ENCODE peak calls at places on chromosomes 5 and 9, in five cellular contexts. One of them, this sample, is unnamed.

GRCh38 chr5:1497271-1497777 is 26.4 kb downstream of the LPCAT1 start:
- DNase-seq in activated CD4-positive, alpha-beta T cell treated with anti-CD3 and anti-CD28 coated beads, Interleukin-2, amount 50 U/mL, for 48 hours: no peak
- DNase-seq in activated CD4-positive, CD25-positive, alpha-beta regulatory T cell: no peak
- DNase-seq in AML-193: no peak
- DNase-seq in activated effector memory CD4-positive, alpha-beta T cell treated with anti-CD3 and anti-CD28 coated beads, Interleukin-2, amount 50 U/mL, for 16 hours: no peak
- DNase-seq in this sample: no peak

GRCh38 chr5:74041913-74042312 is 415.9 kb downstream of the ARHGEF28 start:
- DNase-seq in activated CD4-positive, CD25-positive, alpha-beta regulatory T cell: no peak
- DNase-seq in activated CD4-positive, alpha-beta T cell treated with anti-CD3 and anti-CD28 coated beads, Interleukin-2, amount 50 U/mL, for 48 hours: no peak
- DNase-seq in activated effector memory CD4-positive, alpha-beta T cell treated with anti-CD3 and anti-CD28 coated beads, Interleukin-2, amount 50 U/mL, for 16 hours: no peak
- DNase-seq in AML-193: no peak
- DNase-seq in this sample: no peak

GRCh38 chr5:105033642-105034217 is 1471.1 kb upstream of the NUDT12 start:
- DNase-seq in activated CD4-positive, CD25-positive, alpha-beta regulatory T cell: no peak
- DNase-seq in activated CD4-positive, alpha-beta T cell treated with anti-CD3 and anti-CD28 coated beads, Interleukin-2, amount 50 U/mL, for 48 hours: no peak
- DNase-seq in activated effector memory CD4-positive, alpha-beta T cell treated with anti-CD3 and anti-CD28 coated beads, Interleukin-2, amount 50 U/mL, for 16 hours: no peak
- DNase-seq in AML-193: no peak
- DNase-seq in this sample: no peak

GRCh38 chr5:105773241-105773640 is 1897.5 kb downstream of the EFNA5 start:
- DNase-seq in activated effector memory CD4-positive, alpha-beta T cell treated with anti-CD3 and anti-CD28 coated beads, Interleukin-2, amount 50 U/mL, for 16 hours: no peak
- DNase-seq in AML-193: no peak
- DNase-seq in activated CD4-positive, CD25-positive, alpha-beta regulatory T cell: no peak
- DNase-seq in activated CD4-positive, alpha-beta T cell treated with anti-CD3 and anti-CD28 coated beads, Interleukin-2, amount 50 U/mL, for 48 hours: no peak
- DNase-seq in this sample: no peak

GRCh38 chr5:81400375-81400774 is 6.4 kb upstream of the ACOT12 start:
- DNase-seq in activated CD4-positive, CD25-positive, alpha-beta regulatory T cell: no peak
- DNase-seq in AML-193: peak
- DNase-seq in activated effector memory CD4-positive, alpha-beta T cell treated with anti-CD3 and anti-CD28 coated beads, Interleukin-2, amount 50 U/mL, for 16 hours: no peak
- DNase-seq in activated CD4-positive, alpha-beta T cell treated with anti-CD3 and anti-CD28 coated beads, Interleukin-2, amount 50 U/mL, for 48 hours: no peak
- DNase-seq in this sample: no peak

GRCh38 chr5:168578506-168579205 is 512 bp downstream of the PANK3 start:
- DNase-seq in AML-193: no peak
- DNase-seq in activated CD4-positive, alpha-beta T cell treated with anti-CD3 and anti-CD28 coated beads, Interleukin-2, amount 50 U/mL, for 48 hours: no peak
- DNase-seq in activated effector memory CD4-positive, alpha-beta T cell treated with anti-CD3 and anti-CD28 coated beads, Interleukin-2, amount 50 U/mL, for 16 hours: no peak
- DNase-seq in activated CD4-positive, CD25-positive, alpha-beta regulatory T cell: peak
- DNase-seq in this sample: no peak

GRCh38 chr9:99192786-99193465 is 28.8 kb downstream of the ALG2 start:
- DNase-seq in activated effector memory CD4-positive, alpha-beta T cell treated with anti-CD3 and anti-CD28 coated beads, Interleukin-2, amount 50 U/mL, for 16 hours: no peak
- DNase-seq in activated CD4-positive, CD25-positive, alpha-beta regulatory T cell: no peak
- DNase-seq in AML-193: no peak
- DNase-seq in activated CD4-positive, alpha-beta T cell treated with anti-CD3 and anti-CD28 coated beads, Interleukin-2, amount 50 U/mL, for 48 hours: no peak
- DNase-seq in this sample: no peak

GRCh38 chr5:60092671-60093422 is 199.3 kb upstream of the PDE4D start:
- DNase-seq in activated CD4-positive, CD25-positive, alpha-beta regulatory T cell: no peak
- DNase-seq in activated CD4-positive, alpha-beta T cell treated with anti-CD3 and anti-CD28 coated beads, Interleukin-2, amount 50 U/mL, for 48 hours: no peak
- DNase-seq in activated effector memory CD4-positive, alpha-beta T cell treated with anti-CD3 and anti-CD28 coated beads, Interleukin-2, amount 50 U/mL, for 16 hours: no peak
- DNase-seq in AML-193: no peak
- DNase-seq in this sample: no peak

GRCh38 chr9:124813496-124814177 is 36.7 kb downstream of the OLFML2A start:
- DNase-seq in activated effector memory CD4-positive, alpha-beta T cell treated with anti-CD3 and anti-CD28 coated beads, Interleukin-2, amount 50 U/mL, for 16 hours: no peak
- DNase-seq in AML-193: no peak
- DNase-seq in activated CD4-positive, CD25-positive, alpha-beta regulatory T cell: no peak
- DNase-seq in activated CD4-positive, alpha-beta T cell treated with anti-CD3 and anti-CD28 coated beads, Interleukin-2, amount 50 U/mL, for 48 hours: no peak
- DNase-seq in this sample: no peak

GRCh38 chr5:170382790-170383189 is 6.4 kb downstream of the KCNMB1 start:
- DNase-seq in activated CD4-positive, alpha-beta T cell treated with anti-CD3 and anti-CD28 coated beads, Interleukin-2, amount 50 U/mL, for 48 hours: no peak
- DNase-seq in activated effector memory CD4-positive, alpha-beta T cell treated with anti-CD3 and anti-CD28 coated beads, Interleukin-2, amount 50 U/mL, for 16 hours: no peak
- DNase-seq in AML-193: no peak
- DNase-seq in activated CD4-positive, CD25-positive, alpha-beta regulatory T cell: no peak
- DNase-seq in this sample: no peak

GRCh38 chr5:177195307-177195952 is 61.9 kb downstream of the NSD1 start:
- DNase-seq in AML-193: no peak
- DNase-seq in activated CD4-positive, alpha-beta T cell treated with anti-CD3 and anti-CD28 coated beads, Interleukin-2, amount 50 U/mL, for 48 hours: no peak
- DNase-seq in activated effector memory CD4-positive, alpha-beta T cell treated with anti-CD3 and anti-CD28 coated beads, Interleukin-2, amount 50 U/mL, for 16 hours: no peak
- DNase-seq in activated CD4-positive, CD25-positive, alpha-beta regulatory T cell: no peak
- DNase-seq in this sample: no peak

GRCh38 chr9:36991516-36992134 is 42.4 kb downstream of the PAX5 start:
- DNase-seq in activated CD4-positive, CD25-positive, alpha-beta regulatory T cell: no peak
- DNase-seq in AML-193: peak
- DNase-seq in activated CD4-positive, alpha-beta T cell treated with anti-CD3 and anti-CD28 coated beads, Interleukin-2, amount 50 U/mL, for 48 hours: peak
- DNase-seq in activated effector memory CD4-positive, alpha-beta T cell treated with anti-CD3 and anti-CD28 coated beads, Interleukin-2, amount 50 U/mL, for 16 hours: no peak
- DNase-seq in this sample: no peak